ENCODE peak calls at places on chromosomes 6 and 20, in six cellular contexts. One of them, this sample, is unnamed.

GRCh38 chr6:170440437-170440836 is 112.7 kb downstream of the PSMB1 start:
- DNase-seq in fibroblast of lung: no peak
- DNase-seq in amygdala: no peak
- DNase-seq in naive B cell: no peak
- DNase-seq in AG20443: no peak
- DNase-seq in AML-193: no peak
- DNase-seq in this sample: no peak

GRCh38 chr6:76771076-76771634 is 692.1 kb downstream of the HTR1B start:
- DNase-seq in fibroblast of lung: no peak
- DNase-seq in amygdala: no peak
- DNase-seq in naive B cell: no peak
- DNase-seq in AG20443: no peak
- DNase-seq in AML-193: no peak
- DNase-seq in this sample: no peak

GRCh38 chr6:148448371-148449010 is 105.9 kb downstream of the SASH1 start:
- DNase-seq in fibroblast of lung: no peak
- DNase-seq in amygdala: no peak
- DNase-seq in naive B cell: no peak
- DNase-seq in AG20443: no peak
- DNase-seq in AML-193: no peak
- DNase-seq in this sample: no peak

GRCh38 chr20:44072381-44072780 is 114.6 kb downstream of the JPH2 start:
- DNase-seq in fibroblast of lung: no peak
- DNase-seq in amygdala: no peak
- DNase-seq in naive B cell: no peak
- DNase-seq in AG20443: no peak
- DNase-seq in AML-193: no peak
- DNase-seq in this sample: no peak

GRCh38 chr6:170082531-170083187 is 208.2 kb downstream of the DLL1 start:
- DNase-seq in fibroblast of lung: no peak
- DNase-seq in amygdala: no peak
- DNase-seq in naive B cell: no peak
- DNase-seq in AG20443: no peak
- DNase-seq in AML-193: no peak
- DNase-seq in this sample: no peak

GRCh38 chr20:32574296-32575226 is 10.6 kb downstream of the NOL4L start:
- DNase-seq in fibroblast of lung: peak
- DNase-seq in amygdala: peak
- DNase-seq in naive B cell: no peak
- DNase-seq in AG20443: peak
- DNase-seq in AML-193: no peak
- DNase-seq in this sample: no peak

GRCh38 chr6:33709605-33710295 is 1.8 kb downstream of the UQCC2 start:
- DNase-seq in fibroblast of lung: no peak
- DNase-seq in amygdala: no peak
- DNase-seq in naive B cell: no peak
- DNase-seq in AG20443: no peak
- DNase-seq in AML-193: no peak
- DNase-seq in this sample: no peak

GRCh38 chr6:130366011-130366963 is at the start of gene TMEM200A:
- DNase-seq in fibroblast of lung: peak
- DNase-seq in amygdala: no peak
- DNase-seq in naive B cell: no peak
- DNase-seq in AG20443: peak
- DNase-seq in AML-193: no peak
- DNase-seq in this sample: no peak

GRCh38 chr20:45975686-45976085 is 3.7 kb upstream of the ZNF335 start:
- DNase-seq in fibroblast of lung: no peak
- DNase-seq in amygdala: no peak
- DNase-seq in naive B cell: no peak
- DNase-seq in AG20443: no peak
- DNase-seq in AML-193: no peak
- DNase-seq in this sample: no peak

GRCh38 chr20:49969946-49970345 is 12.8 kb upstream of the SNAI1 start:
- DNase-seq in fibroblast of lung: no peak
- DNase-seq in amygdala: no peak
- DNase-seq in naive B cell: no peak
- DNase-seq in AG20443: no peak
- DNase-seq in AML-193: no peak
- DNase-seq in this sample: no peak

GRCh38 chr6:61977116-61977515 is 308.9 kb downstream of the KHDRBS2 start:
- DNase-seq in fibroblast of lung: no peak
- DNase-seq in amygdala: no peak
- DNase-seq in naive B cell: no peak
- DNase-seq in AG20443: no peak
- DNase-seq in AML-193: no peak
- DNase-seq in this sample: no peak

GRCh38 chr6:11672261-11672660 is 106.3 kb downstream of the ADTRP start:
- DNase-seq in fibroblast of lung: no peak
- DNase-seq in amygdala: no peak
- DNase-seq in naive B cell: no peak
- DNase-seq in AG20443: no peak
- DNase-seq in AML-193: no peak
- DNase-seq in this sample: no peak

GRCh38 chr6:40996591-40997247 is 42.3 kb downstream of the UNC5CL start:
- DNase-seq in fibroblast of lung: peak
- DNase-seq in amygdala: no peak
- DNase-seq in naive B cell: no peak
- DNase-seq in AG20443: peak
- DNase-seq in AML-193: no peak
- DNase-seq in this sample: no peak

GRCh38 chr20:50913976-50914375 is 17.3 kb downstream of the ADNP start:
- DNase-seq in fibroblast of lung: peak
- DNase-seq in amygdala: no peak
- DNase-seq in naive B cell: no peak
- DNase-seq in AG20443: peak
- DNase-seq in AML-193: no peak
- DNase-seq in this sample: no peak

GRCh38 chr6:36033935-36034334 is 6.3 kb downstream of the MAPK14 start:
- DNase-seq in fibroblast of lung: peak
- DNase-seq in amygdala: no peak
- DNase-seq in naive B cell: no peak
- DNase-seq in AG20443: no peak
- DNase-seq in AML-193: no peak
- DNase-seq in this sample: no peak

GRCh38 chr6:46016063-46016608 is 476 bp upstream of the CLIC5 start:
- DNase-seq in fibroblast of lung: no peak
- DNase-seq in amygdala: no peak
- DNase-seq in naive B cell: no peak
- DNase-seq in AG20443: no peak
- DNase-seq in AML-193: no peak
- DNase-seq in this sample: no peak

GRCh38 chr6:151807513-151808330 is at the start of gene ESR1:
- DNase-seq in fibroblast of lung: peak
- DNase-seq in amygdala: peak
- DNase-seq in naive B cell: peak
- DNase-seq in AG20443: peak
- DNase-seq in AML-193: no peak
- DNase-seq in this sample: no peak

GRCh38 chr6:131122007-131122406 is 13.3 kb upstream of the AKAP7 start:
- DNase-seq in fibroblast of lung: peak
- DNase-seq in amygdala: no peak
- DNase-seq in naive B cell: no peak
- DNase-seq in AG20443: peak
- DNase-seq in AML-193: no peak
- DNase-seq in this sample: no peak

GRCh38 chr20:50191566-50192363 is 1.1 kb downstream of the CEBPB start:
- DNase-seq in fibroblast of lung: no peak
- DNase-seq in amygdala: no peak
- DNase-seq in naive B cell: peak
- DNase-seq in AG20443: peak
- DNase-seq in AML-193: no peak
- DNase-seq in this sample: no peak